ENCODE peak calls at places on chromosomes 11 and 22, in eight cellular contexts. T is neuronal stem cell; N is stimulated activated CD8-positive, alpha-beta memory T cell treated with anti-CD3 and anti-CD28 coated beads, Interleukin-2, amount 100 ng/mL, for 48 hours; B is iPS-NIHi11; X is naive B cell; S is M059J; F is Caki2; Q is body of pancreas. H is an unnamed sample.

GRCh38 chr22:32823024-32823730 is 21.7 kb downstream of the TIMP3 start:
- DNase-seq in T (no peak), N (no peak), B (peak), X (no peak), S (peak), F (peak), Q (peak), H (peak)

GRCh38 chr11:88553204-88553603 is 215.7 kb upstream of the CTSC start:
- DNase-seq in T (no peak), N (no peak), B (no peak), X (no peak), S (no peak), F (no peak), Q (no peak), H (no peak)

GRCh38 chr11:46238078-46238966 is 39.1 kb upstream of the CREB3L1 start:
- DNase-seq in T (peak), N (peak), B (peak), X (peak), S (peak), F (peak), Q (peak), H (peak)

GRCh38 chr11:46513934-46514342 is 79.9 kb downstream of the AMBRA1 start:
- DNase-seq in T (no peak), N (no peak), B (no peak), X (no peak), S (no peak), F (no peak), Q (peak), H (peak)

GRCh38 chr11:106262852-106263251 is 185.4 kb downstream of the AASDHPPT start:
- DNase-seq in T (no peak), N (no peak), B (no peak), X (no peak), S (no peak), F (no peak), Q (no peak), H (no peak)

GRCh38 chr22:17303441-17303839 is 65.8 kb upstream of the CECR2 start:
- DNase-seq in T (no peak), N (no peak), B (no peak), X (no peak), S (no peak), F (no peak), Q (no peak), H (no peak)

GRCh38 chr11:79308429-79308828 is 132.4 kb downstream of the TENM4 start:
- DNase-seq in T (no peak), N (no peak), B (no peak), X (no peak), S (no peak), F (no peak), Q (no peak), H (no peak)

GRCh38 chr11:10893713-10894112 is 35.9 kb upstream of the ZBED5 start:
- DNase-seq in T (no peak), N (no peak), B (no peak), X (no peak), S (peak), F (peak), Q (no peak), H (peak)

GRCh38 chr11:61052182-61052972 is 49.9 kb upstream of the CD5 start:
- DNase-seq in T (no peak), N (no peak), B (no peak), X (no peak), S (no peak), F (no peak), Q (no peak), H (no peak)

GRCh38 chr11:128388182-128388815 is 199.1 kb downstream of the ETS1 start:
- DNase-seq in T (no peak), N (no peak), B (no peak), X (no peak), S (no peak), F (no peak), Q (no peak), H (no peak)

GRCh38 chr11:23211221-23211620 is 350.9 kb upstream of the CCDC179 start:
- DNase-seq in T (no peak), N (no peak), B (no peak), X (no peak), S (peak), F (no peak), Q (no peak), H (peak)

GRCh38 chr11:114953039-114953438 is 274.7 kb downstream of the NXPE2 start:
- DNase-seq in T (no peak), N (no peak), B (peak), X (no peak), S (no peak), F (no peak), Q (no peak), H (no peak)

GRCh38 chr11:67211656-67212436 is 54.4 kb upstream of the GRK2 start:
- DNase-seq in T (no peak), N (no peak), B (no peak), X (no peak), S (no peak), F (no peak), Q (no peak), H (no peak)

GRCh38 chr11:33712436-33712835 is 11.8 kb upstream of the C11orf91 start:
- DNase-seq in T (no peak), N (no peak), B (no peak), X (no peak), S (no peak), F (no peak), Q (no peak), H (no peak)

GRCh38 chr11:13009921-13010736 is 1.0 kb downstream of the RASSF10 start:
- DNase-seq in T (peak), N (no peak), B (peak), X (no peak), S (peak), F (peak), Q (peak), H (no peak)

GRCh38 chr22:50068096-50068495 is 10.0 kb upstream of the TTLL8 start:
- DNase-seq in T (no peak), N (no peak), B (no peak), X (no peak), S (no peak), F (no peak), Q (no peak), H (no peak)

GRCh38 chr11:117809236-117810055 is 12.4 kb upstream of the DSCAML1 start:
- DNase-seq in T (peak), N (no peak), B (peak), X (no peak), S (peak), F (peak), Q (no peak), H (peak)

GRCh38 chr11:123526027-123526805 is 96.1 kb downstream of the GRAMD1B start:
- DNase-seq in T (no peak), N (no peak), B (no peak), X (no peak), S (no peak), F (no peak), Q (no peak), H (no peak)

GRCh38 chr22:27307545-27308279 is 493.8 kb downstream of the MN1 start:
- DNase-seq in T (no peak), N (no peak), B (no peak), X (no peak), S (no peak), F (no peak), Q (no peak), H (no peak)

GRCh38 chr11:69674267-69674885 is 777 bp downstream of the LTO1 start:
- DNase-seq in T (no peak), N (no peak), B (no peak), X (no peak), S (peak), F (no peak), Q (no peak), H (peak)

GRCh38 chr11:72764503-72764902 is 12.3 kb upstream of the ARAP1 start:
- DNase-seq in T (no peak), N (no peak), B (peak), X (no peak), S (no peak), F (no peak), Q (no peak), H (no peak)

GRCh38 chr22:40412441-40412840 is 42.0 kb downstream of the SGSM3 start:
- DNase-seq in T (no peak), N (no peak), B (no peak), X (peak), S (no peak), F (no peak), Q (no peak), H (no peak)

GRCh38 chr11:43278302-43278956 is 33.4 kb upstream of the API5 start:
- DNase-seq in T (peak), N (no peak), B (peak), X (no peak), S (peak), F (no peak), Q (no peak), H (peak)

GRCh38 chr22:25013634-25014033 is 61.1 kb downstream of the KIAA1671 start:
- DNase-seq in T (no peak), N (no peak), B (no peak), X (no peak), S (peak), F (peak), Q (no peak), H (no peak)

GRCh38 chr11:114036156-114036811 is 23.2 kb upstream of the ZBTB16 start:
- DNase-seq in T (peak), N (peak), B (peak), X (peak), S (peak), F (peak), Q (peak), H (peak)

GRCh38 chr11:78000193-78000592 is 5.7 kb upstream of the INTS4 start:
- DNase-seq in T (no peak), N (no peak), B (peak), X (peak), S (peak), F (peak), Q (peak), H (peak)

GRCh38 chr22:33874206-33874605 is 46.1 kb downstream of the LARGE1 start:
- DNase-seq in T (no peak), N (no peak), B (no peak), X (no peak), S (no peak), F (no peak), Q (no peak), H (no peak)